ENCODE peak calls at places on chromosomes 13 and 19, in five cellular contexts. One of them, this sample, is unnamed.

GRCh38 chr19:31316201-31316951 is 32.9 kb downstream of the TSHZ3 start:
- DNase-seq in bronchial epithelial cell: no peak
- DNase-seq in right cardiac atrium: no peak
- DNase-seq in gastrocnemius medialis: peak; percentile 31
- DNase-seq in PC-9: no peak
- DNase-seq in this sample: peak; percentile 74

GRCh38 chr19:15892012-15892411 is 5.9 kb downstream of the CYP4F2 start:
- DNase-seq in bronchial epithelial cell: no peak
- DNase-seq in right cardiac atrium: no peak
- DNase-seq in gastrocnemius medialis: no peak
- DNase-seq in PC-9: no peak
- DNase-seq in this sample: no peak

GRCh38 chr13:59957438-59957837 is 206.3 kb downstream of the DIAPH3 start:
- DNase-seq in bronchial epithelial cell: no peak
- DNase-seq in right cardiac atrium: no peak
- DNase-seq in gastrocnemius medialis: no peak
- DNase-seq in PC-9: no peak
- DNase-seq in this sample: no peak

GRCh38 chr13:35549481-35549880 is 73.0 kb upstream of the MAB21L1 start:
- DNase-seq in bronchial epithelial cell: peak; percentile 85
- DNase-seq in right cardiac atrium: no peak
- DNase-seq in gastrocnemius medialis: no peak
- DNase-seq in PC-9: peak; percentile 68
- DNase-seq in this sample: no peak

GRCh38 chr13:98384739-98385138 is 192.2 kb downstream of the STK24 start:
- DNase-seq in bronchial epithelial cell: peak; percentile 32
- DNase-seq in right cardiac atrium: no peak
- DNase-seq in gastrocnemius medialis: no peak
- DNase-seq in PC-9: no peak
- DNase-seq in this sample: no peak

GRCh38 chr19:12675940-12676339 is 5.7 kb downstream of the DHPS start:
- DNase-seq in bronchial epithelial cell: no peak
- DNase-seq in right cardiac atrium: peak; percentile 64
- DNase-seq in gastrocnemius medialis: no peak
- DNase-seq in PC-9: no peak
- DNase-seq in this sample: no peak

GRCh38 chr13:23514076-23514475 is 56.1 kb upstream of the TNFRSF19 start:
- DNase-seq in bronchial epithelial cell: no peak
- DNase-seq in right cardiac atrium: peak; percentile 53
- DNase-seq in gastrocnemius medialis: no peak
- DNase-seq in PC-9: no peak
- DNase-seq in this sample: no peak

GRCh38 chr19:20247016-20247683 is 80.1 kb downstream of the ZNF486 start:
- DNase-seq in bronchial epithelial cell: peak; percentile 8
- DNase-seq in right cardiac atrium: no peak
- DNase-seq in gastrocnemius medialis: no peak
- DNase-seq in PC-9: no peak
- DNase-seq in this sample: no peak

GRCh38 chr19:37999309-38000213 is 92.6 kb downstream of the SIPA1L3 start:
- DNase-seq in bronchial epithelial cell: peak; percentile 48
- DNase-seq in right cardiac atrium: peak; percentile 73
- DNase-seq in gastrocnemius medialis: peak; percentile 61
- DNase-seq in PC-9: no peak
- DNase-seq in this sample: peak; percentile 76

GRCh38 chr19:41386442-41386841 is 10.1 kb downstream of the TMEM91 start:
- DNase-seq in bronchial epithelial cell: peak; percentile 59
- DNase-seq in right cardiac atrium: no peak
- DNase-seq in gastrocnemius medialis: no peak
- DNase-seq in PC-9: no peak
- DNase-seq in this sample: no peak

GRCh38 chr19:2039959-2040646 is 10.9 kb downstream of the MKNK2 start:
- DNase-seq in bronchial epithelial cell: no peak
- DNase-seq in right cardiac atrium: peak; percentile 74
- DNase-seq in gastrocnemius medialis: peak; percentile 77
- DNase-seq in PC-9: no peak
- DNase-seq in this sample: no peak

GRCh38 chr19:1521636-1522035 is 2.2 kb upstream of the PLK5 start:
- DNase-seq in bronchial epithelial cell: no peak
- DNase-seq in right cardiac atrium: peak; percentile 76
- DNase-seq in gastrocnemius medialis: no peak
- DNase-seq in PC-9: no peak
- DNase-seq in this sample: no peak

GRCh38 chr19:49343127-49343526 is 7.9 kb downstream of the CD37 start:
- DNase-seq in bronchial epithelial cell: no peak
- DNase-seq in right cardiac atrium: no peak
- DNase-seq in gastrocnemius medialis: no peak
- DNase-seq in PC-9: no peak
- DNase-seq in this sample: no peak

GRCh38 chr19:10927691-10928562 is 512 bp downstream of the YIPF2 start:
- DNase-seq in bronchial epithelial cell: no peak
- DNase-seq in right cardiac atrium: no peak
- DNase-seq in gastrocnemius medialis: peak; percentile 28
- DNase-seq in PC-9: no peak
- DNase-seq in this sample: no peak

GRCh38 chr13:33206425-33206824 is 79.1 kb downstream of the STARD13 start:
- DNase-seq in bronchial epithelial cell: peak; percentile 59
- DNase-seq in right cardiac atrium: no peak
- DNase-seq in gastrocnemius medialis: no peak
- DNase-seq in PC-9: no peak
- DNase-seq in this sample: no peak

GRCh38 chr19:10662384-10663251 is 8.5 kb downstream of the ILF3 start:
- DNase-seq in bronchial epithelial cell: no peak
- DNase-seq in right cardiac atrium: no peak
- DNase-seq in gastrocnemius medialis: no peak
- DNase-seq in PC-9: no peak
- DNase-seq in this sample: no peak

GRCh38 chr13:23146811-23147245 is 34.0 kb upstream of the SGCG start:
- DNase-seq in bronchial epithelial cell: peak; percentile 48
- DNase-seq in right cardiac atrium: no peak
- DNase-seq in gastrocnemius medialis: no peak
- DNase-seq in PC-9: no peak
- DNase-seq in this sample: no peak

GRCh38 chr19:49543032-49543431 is 15.2 kb downstream of the RCN3 start:
- DNase-seq in bronchial epithelial cell: no peak
- DNase-seq in right cardiac atrium: no peak
- DNase-seq in gastrocnemius medialis: no peak
- DNase-seq in PC-9: no peak
- DNase-seq in this sample: no peak

GRCh38 chr13:63288576-63288975 is 1872.9 kb upstream of the PCDH20 start:
- DNase-seq in bronchial epithelial cell: no peak
- DNase-seq in right cardiac atrium: no peak
- DNase-seq in gastrocnemius medialis: no peak
- DNase-seq in PC-9: no peak
- DNase-seq in this sample: no peak
- H3K27me3 ChIP-seq in bronchial epithelial cell: no peaks in the 10 kb centered on the region
- H3K27me3 ChIP-seq in right cardiac atrium: no peaks in the 10 kb centered on the region
- H3K27me3 ChIP-seq in gastrocnemius medialis: no peaks in the 10 kb centered on the region
- H3K27me3 ChIP-seq in PC-9: no peaks in the 10 kb centered on the region
- H3K27me3 ChIP-seq in this sample: no peaks in the 10 kb centered on the region

GRCh38 chr19:39207293-39207836 is 3.3 kb upstream of the SYCN start:
- DNase-seq in bronchial epithelial cell: no peak
- DNase-seq in right cardiac atrium: no peak
- DNase-seq in gastrocnemius medialis: no peak
- DNase-seq in PC-9: no peak
- DNase-seq in this sample: no peak

GRCh38 chr19:39208175-39208795 is 4.2 kb upstream of the SYCN start:
- DNase-seq in bronchial epithelial cell: no peak
- DNase-seq in right cardiac atrium: no peak
- DNase-seq in gastrocnemius medialis: no peak
- DNase-seq in PC-9: no peak
- DNase-seq in this sample: no peak

GRCh38 chr19:39209196-39209595 is 5.1 kb upstream of the SYCN start:
- DNase-seq in bronchial epithelial cell: no peak
- DNase-seq in right cardiac atrium: no peak
- DNase-seq in gastrocnemius medialis: no peak
- DNase-seq in PC-9: no peak
- DNase-seq in this sample: no peak

GRCh38 chr19:39212377-39212742 is 8.3 kb upstream of the SYCN start:
- DNase-seq in bronchial epithelial cell: no peak
- DNase-seq in right cardiac atrium: peak; percentile 51
- DNase-seq in gastrocnemius medialis: no peak
- DNase-seq in PC-9: no peak
- DNase-seq in this sample: no peak

DNA sequence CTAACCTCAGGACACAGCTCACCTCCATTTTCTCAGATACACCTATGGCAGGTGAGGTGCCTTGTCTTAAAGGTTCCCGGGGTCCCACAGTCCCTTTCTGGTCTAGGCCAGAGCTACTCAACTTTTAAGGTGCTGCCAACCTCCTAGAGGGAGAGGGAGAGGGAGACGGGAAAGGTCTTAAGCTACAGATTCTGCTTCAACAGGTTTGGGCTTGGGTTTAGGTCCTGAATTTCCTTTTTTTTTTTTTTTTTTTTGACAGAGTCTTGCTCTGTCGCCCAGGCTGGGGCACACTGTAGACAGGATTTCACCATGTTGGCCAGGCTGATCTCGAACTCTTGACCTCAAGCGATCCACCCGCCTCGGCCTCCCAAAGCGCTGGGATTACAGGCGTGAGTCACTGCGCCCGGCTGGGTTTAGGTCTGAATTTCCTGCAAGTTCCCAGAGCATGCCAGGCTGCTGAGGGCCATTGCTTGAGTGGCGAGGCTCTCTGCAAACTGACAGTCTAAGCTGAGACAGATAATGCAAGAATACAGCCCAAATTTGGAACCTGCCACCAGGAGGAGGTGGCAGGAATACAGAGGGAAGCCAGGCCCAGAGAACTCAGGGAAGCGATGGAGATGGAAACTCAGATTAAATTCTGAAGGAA is 7.8 kb upstream of the SYCN start:
- DNase-seq in bronchial epithelial cell: no peak
- DNase-seq in right cardiac atrium: no peak
- DNase-seq in gastrocnemius medialis: no peak
- DNase-seq in PC-9: no peak
- DNase-seq in this sample: no peak
- H3K27me3 ChIP-seq in bronchial epithelial cell: peaks cover 2% of the 10 kb centered on the region
- H3K27me3 ChIP-seq in right cardiac atrium: no peaks in the 10 kb centered on the region
- H3K27me3 ChIP-seq in gastrocnemius medialis: peaks cover 16% of the 10 kb centered on the region
- H3K27me3 ChIP-seq in PC-9: no peaks in the 10 kb centered on the region
- H3K27me3 ChIP-seq in this sample: no peaks in the 10 kb centered on the region

GRCh38 chr13:111111376-111111937 is 3.7 kb upstream of the ARHGEF7 start:
- DNase-seq in bronchial epithelial cell: no peak
- DNase-seq in right cardiac atrium: no peak
- DNase-seq in gastrocnemius medialis: no peak
- DNase-seq in PC-9: no peak
- DNase-seq in this sample: no peak
- H3K27me3 ChIP-seq in bronchial epithelial cell: peaks cover 31% of the 10 kb centered on the region
- H3K27me3 ChIP-seq in right cardiac atrium: no peaks in the 10 kb centered on the region
- H3K27me3 ChIP-seq in gastrocnemius medialis: no peaks in the 10 kb centered on the region
- H3K27me3 ChIP-seq in PC-9: peaks cover 83% of the 10 kb centered on the region
- H3K27me3 ChIP-seq in this sample: no peaks in the 10 kb centered on the region

DNA sequence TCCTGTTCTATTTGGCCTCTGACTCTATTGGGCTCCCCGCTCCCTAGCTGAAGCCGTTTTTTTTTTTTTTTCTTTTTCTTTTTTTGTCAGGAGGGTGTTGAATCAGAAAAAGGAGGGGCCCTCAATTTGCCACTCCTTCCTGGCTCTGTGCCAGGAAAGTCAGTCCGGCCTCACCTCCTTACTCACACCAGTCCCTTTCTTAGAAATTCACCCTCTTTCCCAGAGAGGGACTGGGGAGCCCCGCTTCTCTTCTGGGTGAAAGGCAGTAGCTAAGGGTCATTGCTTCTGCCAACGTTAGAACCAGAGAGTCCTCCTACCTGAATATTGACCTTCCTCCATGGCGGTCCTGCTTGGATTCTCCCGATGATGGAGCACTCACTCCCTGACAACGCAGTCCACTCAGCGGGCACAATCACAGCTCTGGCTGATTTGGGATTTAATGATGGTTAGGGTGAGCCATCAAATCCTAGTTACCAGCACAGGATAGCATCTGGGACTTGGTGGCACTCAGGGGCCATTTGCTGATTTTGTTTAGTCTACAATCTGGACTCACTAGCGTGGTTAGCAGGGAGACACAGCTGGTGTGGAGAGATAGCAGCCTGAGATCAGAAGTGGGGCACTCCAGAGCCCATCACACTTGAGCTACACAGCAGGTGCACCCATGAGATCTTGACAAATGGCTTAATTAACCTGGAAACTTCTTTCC is 2.4 kb downstream of the FCER2 start:
- DNase-seq in bronchial epithelial cell: peak; percentile 63
- DNase-seq in right cardiac atrium: peak; percentile 3
- DNase-seq in gastrocnemius medialis: no peak
- DNase-seq in PC-9: no peak
- DNase-seq in this sample: no peak
- H3K27me3 ChIP-seq in bronchial epithelial cell: peaks cover 4% of the 10 kb centered on the region
- H3K27me3 ChIP-seq in right cardiac atrium: no peaks in the 10 kb centered on the region
- H3K27me3 ChIP-seq in gastrocnemius medialis: peaks cover 17% of the 10 kb centered on the region
- H3K27me3 ChIP-seq in PC-9: peaks cover 66% of the 10 kb centered on the region
- H3K27me3 ChIP-seq in this sample: no peaks in the 10 kb centered on the region

DNA sequence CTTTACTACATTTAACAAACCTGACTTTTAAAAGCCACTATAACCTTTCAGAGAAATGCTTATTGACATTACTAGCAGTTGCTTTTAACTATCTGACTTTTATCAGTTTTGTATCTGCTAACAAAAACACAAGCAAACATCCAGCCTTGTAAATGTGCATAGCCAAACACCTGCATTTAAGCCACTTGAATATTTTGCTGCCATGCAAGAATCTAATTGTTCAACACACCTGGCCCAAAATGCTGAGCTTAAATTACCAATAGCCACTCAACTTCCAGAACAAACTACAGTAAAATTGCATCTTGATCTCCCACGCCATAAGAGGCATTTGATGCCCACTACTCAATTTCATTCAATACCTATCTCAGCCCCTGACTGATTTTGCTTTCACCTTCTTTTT is 9.3 kb downstream of the ZIC5 start:
- DNase-seq in bronchial epithelial cell: no peak
- DNase-seq in right cardiac atrium: no peak
- DNase-seq in gastrocnemius medialis: no peak
- DNase-seq in PC-9: no peak
- DNase-seq in this sample: no peak
- H3K27me3 ChIP-seq in bronchial epithelial cell: peaks cover 53% of the 10 kb centered on the region
- H3K27me3 ChIP-seq in right cardiac atrium: peaks cover 7% of the 10 kb centered on the region
- H3K27me3 ChIP-seq in gastrocnemius medialis: peaks cover 96% of the 10 kb centered on the region
- H3K27me3 ChIP-seq in PC-9: peaks cover 9% of the 10 kb centered on the region
- H3K27me3 ChIP-seq in this sample: peaks cover 53% of the 10 kb centered on the region

This sample was measured in right atrium auricular region.